ENCODE peak calls at places on chromosomes 13 and 19, in five cellular contexts. U is NCI-H1694, W is activated gamma-delta T cell treated with Interleukin-2 at 50 U/mL for 16 hours, Z is stromal cell of bone marrow, I is SW 1271. M is an unnamed sample.

GRCh38 chr13:27281420-27281819 is 10.8 kb downstream of the RASL11A start:
- DNase-seq in I (peak; percentile 14), U (no peak), Z (no peak), W (no peak), M (no peak)

GRCh38 chr13:38417727-38418126 is 68.1 kb downstream of the UFM1 start:
- DNase-seq in Z (no peak), I (no peak), U (peak; percentile 1), W (no peak), M (peak; percentile 61)

GRCh38 chr19:35399231-35399630 is 28.4 kb downstream of the GPR42 start:
- DNase-seq in Z (no peak), W (no peak), U (no peak), I (no peak), M (no peak)

GRCh38 chr19:49766007-49766937 is 529 bp upstream of the AP2A1 start:
- DNase-seq in Z (peak; percentile 100), U (peak; percentile 100), W (peak; percentile 99), I (peak; percentile 98), M (peak; percentile 100)

GRCh38 chr13:45749026-45749759 is 47.1 kb downstream of the CBY2 start:
- DNase-seq in U (no peak), Z (no peak), W (no peak), I (no peak), M (no peak)

GRCh38 chr13:80012281-80012680 is 328.6 kb downstream of the SPRY2 start:
- DNase-seq in U (no peak), Z (no peak), I (no peak), W (no peak), M (peak; percentile 11)

GRCh38 chr13:102231486-102231885 is 170.4 kb downstream of the FGF14 start:
- DNase-seq in U (no peak), Z (no peak), W (no peak), I (no peak), M (no peak)

GRCh38 chr13:43804461-43805070 is 17.8 kb upstream of the ENOX1 start:
- DNase-seq in U (peak; percentile 94), Z (peak; percentile 54), W (no peak), I (peak; percentile 65), M (peak; percentile 78)

GRCh38 chr19:2982983-2983350 is 5.6 kb downstream of the TLE6 start:
- DNase-seq in W (no peak), Z (peak; percentile 73), I (no peak), U (peak; percentile 92), M (peak; percentile 72)

M was measured in iris pigment epithelial cell.